ENCODE peak calls at places on chromosomes 16 and 17, in ten cellular contexts. B, X, G, Q, P, C, H, W, M and T are unnamed samples.

GRCh38 chr16:22262460-22262859 is 34.7 kb upstream of the POLR3E start:
- DNase-seq in B (no peak), X (no peak), G (no peak), Q (no peak), P (no peak), C (no peak), H (peak), W (no peak), M (no peak), T (no peak)

GRCh38 chr17:32487460-32488176 is 825 bp downstream of the CDK5R1 start:
- DNase-seq in B (peak), X (peak), G (no peak), Q (no peak), P (no peak), C (no peak), H (no peak), W (no peak), M (no peak), T (peak)

GRCh38 chr17:360141-360705 is 7.6 kb upstream of the RPH3AL start:
- DNase-seq in B (no peak), X (no peak), G (no peak), Q (no peak), P (no peak), C (no peak), H (no peak), W (no peak), M (no peak), T (no peak)

GRCh38 chr17:55462711-55463110 is 41.1 kb upstream of the MMD start:
- DNase-seq in B (no peak), X (no peak), G (no peak), Q (no peak), P (no peak), C (no peak), H (no peak), W (no peak), M (no peak), T (no peak)

GRCh38 chr17:55814377-55814776 is 63.5 kb downstream of the PCTP start:
- DNase-seq in B (no peak), X (no peak), G (no peak), Q (no peak), P (no peak), C (no peak), H (no peak), W (no peak), M (no peak), T (peak)

GRCh38 chr17:36682804-36683203 is 81.4 kb downstream of the MRM1 start:
- DNase-seq in B (no peak), X (no peak), G (no peak), Q (no peak), P (no peak), C (no peak), H (no peak), W (no peak), M (no peak), T (no peak)

GRCh38 chr17:37507108-37507507 is 17.4 kb downstream of the DUSP14 start:
- DNase-seq in B (no peak), X (no peak), G (no peak), Q (no peak), P (no peak), C (no peak), H (no peak), W (no peak), M (no peak), T (no peak)

GRCh38 chr17:75468779-75469373 is 12.4 kb downstream of the TMEM94 start:
- DNase-seq in B (no peak), X (no peak), G (no peak), Q (no peak), P (no peak), C (no peak), H (no peak), W (no peak), M (peak), T (no peak)

GRCh38 chr17:36183811-36184765 is 7.7 kb upstream of the TBC1D3B start:
- DNase-seq in B (no peak), X (no peak), G (no peak), Q (no peak), P (peak), C (no peak), H (no peak), W (no peak), M (no peak), T (no peak)

GRCh38 chr17:57957120-57957850 is 2.1 kb upstream of the CUEDC1 start:
- DNase-seq in B (no peak), X (no peak), G (no peak), Q (peak), P (peak), C (no peak), H (no peak), W (no peak), M (no peak), T (no peak)

GRCh38 chr16:8628981-8629725 is 7.7 kb downstream of the METTL22 start:
- DNase-seq in B (no peak), X (no peak), G (no peak), Q (no peak), P (no peak), C (no peak), H (no peak), W (no peak), M (no peak), T (no peak)

GRCh38 chr17:67469208-67469980 is 92.3 kb downstream of the PITPNC1 start:
- DNase-seq in B (no peak), X (no peak), G (no peak), Q (no peak), P (no peak), C (peak), H (peak), W (no peak), M (no peak), T (peak)

GRCh38 chr17:46870116-46870803 is 18.9 kb downstream of the WNT9B start:
- DNase-seq in B (no peak), X (peak), G (no peak), Q (no peak), P (no peak), C (no peak), H (no peak), W (no peak), M (no peak), T (no peak)

GRCh38 chr16:21946889-21947635 is 6.1 kb upstream of the UQCRC2 start:
- DNase-seq in B (no peak), X (no peak), G (no peak), Q (no peak), P (no peak), C (no peak), H (no peak), W (no peak), M (no peak), T (no peak)

GRCh38 chr17:39618956-39619785 is 7.6 kb upstream of the PPP1R1B start:
- DNase-seq in B (no peak), X (no peak), G (no peak), Q (no peak), P (no peak), C (no peak), H (no peak), W (no peak), M (no peak), T (no peak)

GRCh38 chr16:81787659-81788058 is 8.6 kb downstream of the PLCG2 start:
- DNase-seq in B (no peak), X (no peak), G (no peak), Q (no peak), P (no peak), C (no peak), H (no peak), W (no peak), M (no peak), T (no peak)

GRCh38 chr17:18993876-18994275 is 10.7 kb downstream of the FAM83G start:
- DNase-seq in B (peak), X (no peak), G (no peak), Q (no peak), P (no peak), C (no peak), H (peak), W (no peak), M (no peak), T (no peak)

GRCh38 chr17:358491-359133 is 6.0 kb upstream of the RPH3AL start:
- DNase-seq in B (no peak), X (no peak), G (no peak), Q (no peak), P (no peak), C (no peak), H (no peak), W (no peak), M (no peak), T (no peak)

GRCh38 chr17:3986270-3986938 is 22.2 kb upstream of the ATP2A3 start:
- DNase-seq in B (no peak), X (peak), G (no peak), Q (no peak), P (no peak), C (no peak), H (no peak), W (no peak), M (no peak), T (no peak)

GRCh38 chr16:75252946-75253911 is 1.8 kb upstream of the BCAR1 start:
- DNase-seq in B (peak), X (no peak), G (no peak), Q (no peak), P (peak), C (peak), H (peak), W (no peak), M (peak), T (no peak)

GRCh38 chr16:3948378-3948995 is 68.0 kb upstream of the CREBBP start:
- DNase-seq in B (peak), X (no peak), G (no peak), Q (no peak), P (no peak), C (no peak), H (no peak), W (peak), M (no peak), T (no peak)

GRCh38 chr16:56848056-56848936 is 16.7 kb upstream of the SLC12A3 start:
- DNase-seq in B (peak), X (no peak), G (no peak), Q (no peak), P (no peak), C (no peak), H (peak), W (peak), M (no peak), T (peak)

GRCh38 chr16:2785101-2785991 is 2.0 kb downstream of the PRSS33 start:
- DNase-seq in B (peak), X (peak), G (no peak), Q (no peak), P (peak), C (no peak), H (no peak), W (peak), M (no peak), T (no peak)

GRCh38 chr16:70757183-70757582 is 43.8 kb downstream of the VAC14 start:
- DNase-seq in B (no peak), X (no peak), G (no peak), Q (no peak), P (no peak), C (no peak), H (no peak), W (no peak), M (no peak), T (no peak)

GRCh38 chr16:74297296-74297665 is 667 bp downstream of the PSMD7 start:
- DNase-seq in B (no peak), X (no peak), G (no peak), Q (no peak), P (peak), C (no peak), H (peak), W (no peak), M (peak), T (no peak)

GRCh38 chr17:20997711-20998570 is 44.9 kb downstream of the USP22 start:
- DNase-seq in B (no peak), X (peak), G (no peak), Q (no peak), P (no peak), C (no peak), H (no peak), W (peak), M (no peak), T (no peak)

GRCh38 chr17:39676198-39676819 is 8.1 kb downstream of the PNMT start:
- DNase-seq in B (no peak), X (peak), G (no peak), Q (no peak), P (no peak), C (peak), H (no peak), W (peak), M (peak), T (peak)

GRCh38 chr17:30304778-30305177 is 13.0 kb upstream of the BLMH start:
- DNase-seq in B (no peak), X (no peak), G (no peak), Q (no peak), P (no peak), C (no peak), H (no peak), W (no peak), M (no peak), T (no peak)

GRCh38 chr16:29674188-29674587 is 4.8 kb upstream of the QPRT start:
- DNase-seq in B (peak), X (peak), G (no peak), Q (no peak), P (peak), C (peak), H (peak), W (no peak), M (peak), T (no peak)

GRCh38 chr16:54647731-54648221 is 282.9 kb upstream of the IRX5 start:
- DNase-seq in B (no peak), X (no peak), G (no peak), Q (no peak), P (no peak), C (no peak), H (no peak), W (no peak), M (no peak), T (no peak)

GRCh38 chr17:41625602-41626001 is 1.2 kb upstream of the KRT17 start:
- DNase-seq in B (no peak), X (peak), G (no peak), Q (no peak), P (no peak), C (no peak), H (no peak), W (peak), M (no peak), T (peak)

DNA sequence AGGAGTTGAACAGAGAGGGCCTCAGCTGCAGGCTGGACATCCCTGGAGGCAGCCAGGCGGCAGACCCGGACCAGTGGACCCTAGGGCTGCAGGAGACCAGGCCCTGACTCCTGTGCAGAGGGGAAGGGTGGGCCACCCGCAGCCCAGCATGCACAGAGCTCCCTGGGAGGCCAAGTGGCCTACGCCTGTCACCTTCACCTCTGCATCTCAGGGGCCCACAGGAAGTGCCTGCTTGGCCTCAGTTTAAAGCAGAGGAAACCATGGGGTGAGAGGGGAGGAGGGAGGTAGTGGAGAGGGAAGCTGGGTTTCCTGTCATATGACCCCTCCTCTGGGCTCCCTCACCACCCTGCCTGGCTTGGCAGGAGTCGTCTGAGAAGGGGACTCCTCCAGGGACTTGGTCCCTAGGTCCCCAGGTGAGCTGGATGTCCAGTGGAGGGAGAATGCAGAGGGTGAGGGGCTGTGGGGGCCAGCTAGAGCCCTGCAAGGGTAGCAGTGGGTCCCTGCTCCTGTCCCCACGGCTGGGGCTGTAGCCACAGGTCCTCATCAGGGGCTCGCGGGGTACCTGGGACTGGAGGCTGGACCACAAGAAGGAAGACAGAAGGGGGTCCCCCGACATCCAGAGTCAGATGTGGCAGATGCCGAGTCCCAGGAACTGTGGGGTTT is at the start of gene TMC8:
- DNase-seq in B (no peak), X (no peak), G (no peak), Q (no peak), P (no peak), C (no peak), H (no peak), W (no peak), M (no peak), T (peak)
- H3K27ac ChIP-seq in B (no peak), X (peak), G (no peak), Q (peak), P (peak), C (no peak), H (no peak), W (peak), M (no peak), T (no peak)

DNA sequence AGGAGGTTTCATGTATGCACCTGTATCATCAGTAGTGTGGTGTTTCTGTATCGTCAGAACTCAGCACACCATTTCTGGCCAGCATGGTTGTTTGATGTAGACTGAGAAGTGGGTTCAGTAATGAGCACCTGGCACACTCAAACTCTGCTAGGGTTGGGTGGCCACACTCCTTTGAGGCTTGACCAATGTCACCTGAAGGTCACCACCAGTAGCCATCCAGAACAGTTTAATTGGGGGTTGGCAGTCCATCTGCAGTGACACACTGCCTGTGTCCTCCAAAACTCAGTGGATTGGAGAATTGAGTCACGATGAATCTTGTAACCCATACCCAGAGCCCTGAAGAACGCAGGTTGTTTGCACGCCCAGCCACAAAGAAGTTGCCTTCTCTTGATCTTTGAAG is 86.8 kb upstream of the HSBP1 start:
- DNase-seq in B (no peak), X (no peak), G (no peak), Q (no peak), P (no peak), C (no peak), H (no peak), W (no peak), M (no peak), T (no peak)
- TF ChIP-seq POLR2A in B (no peak), X (no peak), G (no peak), Q (no peak), P (no peak), C (no peak), H (no peak), W (no peak), M (no peak), T (no peak)

DNA sequence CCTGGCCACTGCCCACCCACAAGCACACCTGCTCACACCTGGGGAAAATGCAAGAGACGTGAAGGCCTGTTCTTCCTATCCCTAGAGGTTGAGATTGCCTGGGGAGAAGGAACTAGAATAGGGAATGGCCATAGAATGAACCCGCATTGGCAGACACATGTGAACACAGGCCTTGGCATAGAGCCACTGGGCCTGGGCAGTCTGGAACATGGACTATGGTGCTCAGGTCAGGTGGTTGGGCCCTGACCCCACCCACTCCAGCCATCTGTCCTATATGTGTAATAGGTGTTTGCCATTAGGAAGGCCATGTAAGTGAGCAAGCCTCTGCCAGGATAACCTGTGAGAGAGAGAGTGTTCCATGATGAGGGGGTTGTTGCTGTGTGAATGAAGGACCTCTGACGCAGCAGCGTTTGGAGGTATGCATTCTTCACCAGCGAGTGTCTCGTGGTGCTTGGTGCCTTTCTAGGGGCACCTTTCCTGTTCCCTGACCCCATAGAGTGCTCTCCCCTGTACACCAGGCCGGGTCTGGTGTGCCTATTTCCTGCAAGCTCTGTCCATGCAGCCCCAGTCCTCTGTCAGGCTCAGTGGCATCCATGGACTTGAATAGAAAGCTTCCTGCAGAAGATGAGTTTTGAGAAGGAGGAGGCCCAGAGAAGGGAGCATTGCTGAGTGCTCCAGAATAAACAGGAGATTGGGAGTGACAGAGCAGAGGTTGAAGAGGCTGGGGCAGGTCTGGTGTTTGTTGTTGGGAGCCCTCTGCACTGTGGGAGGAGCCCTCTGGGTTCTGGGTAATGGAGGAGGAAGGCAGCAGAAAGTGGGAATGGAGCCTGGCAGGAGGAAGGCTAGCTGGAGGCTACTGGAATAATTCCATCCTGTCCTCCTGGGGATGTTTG is 15.6 kb downstream of the CTRL start:
- DNase-seq in B (no peak), X (peak), G (no peak), Q (no peak), P (no peak), C (no peak), H (peak), W (no peak), M (peak), T (no peak)
- H3K27ac ChIP-seq in B (no peak), X (no peak), G (no peak), Q (no peak), P (no peak), C (no peak), H (no peak), W (no peak), M (peak), T (no peak)

GRCh38 chr16:28187595-28188004 is 24.2 kb downstream of the XPO6 start:
- DNase-seq in B (no peak), X (no peak), G (no peak), Q (no peak), P (no peak), C (no peak), H (no peak), W (no peak), M (no peak), T (no peak)
- TF ChIP-seq POLR2A in B (no peak), X (no peak), G (no peak), Q (no peak), P (no peak), C (no peak), H (no peak), W (no peak), M (no peak), T (no peak)

GRCh38 chr16:84567446-84567962 is 50.4 kb downstream of the COTL1 start:
- DNase-seq in B (no peak), X (no peak), G (no peak), Q (no peak), P (no peak), C (no peak), H (no peak), W (no peak), M (no peak), T (no peak)
- H3K27ac ChIP-seq in B (no peak), X (no peak), G (no peak), Q (no peak), P (no peak), C (no peak), H (no peak), W (no peak), M (no peak), T (no peak)

GRCh38 chr17:51640108-51640622 is 379.8 kb downstream of the UTP18 start:
- DNase-seq in B (no peak), X (no peak), G (no peak), Q (no peak), P (no peak), C (peak), H (no peak), W (no peak), M (no peak), T (no peak)
- TF ChIP-seq POLR2A in B (no peak), X (no peak), G (no peak), Q (no peak), P (no peak), C (no peak), H (no peak), W (no peak), M (no peak), T (no peak)

DNA sequence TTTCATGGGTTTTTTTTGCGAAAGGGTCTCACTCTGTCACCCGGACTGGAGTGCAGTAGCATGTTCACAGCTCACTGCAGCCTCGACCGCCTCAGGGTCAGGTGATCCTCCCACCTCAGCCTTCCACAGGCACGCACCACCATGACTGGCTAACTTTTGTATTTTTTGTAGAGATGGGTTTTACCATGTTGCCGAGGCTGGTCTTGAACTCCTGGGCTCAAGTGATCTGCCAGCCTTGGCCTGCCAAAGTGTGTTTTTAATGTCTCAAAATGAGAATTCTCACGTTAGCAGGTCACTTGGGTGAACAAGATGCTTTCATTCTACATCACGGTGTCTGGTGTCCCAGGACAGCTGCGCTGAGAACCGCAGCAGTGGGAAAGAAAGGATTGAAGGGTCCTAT is 3.2 kb downstream of the FBXO31 start:
- DNase-seq in B (no peak), X (no peak), G (no peak), Q (no peak), P (no peak), C (no peak), H (no peak), W (no peak), M (no peak), T (no peak)
- H3K27ac ChIP-seq in B (peak), X (peak), G (peak), Q (peak), P (peak), C (peak), H (peak), W (peak), M (peak), T (peak)